ENCODE peak calls at places on chromosomes 16 and 17, in nine cellular contexts. N is GM12865, G is PC-3, U is spleen, K is stomach, O is heart left ventricle, J is esophagus squamous epithelium, S is fibroblast of pulmonary artery, P is astrocyte of the spinal cord. F is an unnamed sample.

GRCh38 chr17:56939869-56940484 is 20.9 kb downstream of the COIL start:
- DNase-seq in N (peak; percentile 73), G (peak; percentile 93), U (no peak), K (no peak), O (no peak), J (no peak), S (peak; percentile 78), P (peak; percentile 57), F (peak; percentile 72)

GRCh38 chr17:77873518-77874302 is 84.8 kb upstream of the TNRC6C start:
- DNase-seq in N (no peak), G (no peak), U (peak; percentile 61), K (no peak), O (peak; percentile 28), J (no peak), S (no peak), P (no peak), F (no peak)

GRCh38 chr16:84040823-84041391 is 1.7 kb downstream of the SLC38A8 start:
- DNase-seq in N (no peak), G (no peak), U (peak; percentile 52), K (no peak), O (peak; percentile 55), J (no peak), S (no peak), P (peak; percentile 21), F (no peak)

GRCh38 chr17:54900457-54901229 is at the start of gene TOM1L1:
- DNase-seq in N (peak; percentile 43), G (peak; percentile 96), U (no peak), K (peak; percentile 90), O (peak; percentile 84), J (no peak), S (peak; percentile 55), P (peak; percentile 55), F (peak; percentile 50)

GRCh38 chr17:16947470-16947869 is 24.4 kb downstream of the TNFRSF13B start:
- DNase-seq in N (peak; percentile 86), G (no peak), U (no peak), K (no peak), O (no peak), J (no peak), S (no peak), P (no peak), F (no peak)

GRCh38 chr17:41524261-41524660 is 3.8 kb downstream of the KRT19 start:
- DNase-seq in N (no peak), G (no peak), U (no peak), K (no peak), O (no peak), J (no peak), S (no peak), P (no peak), F (no peak)

GRCh38 chr16:19700319-19700781 is 17.7 kb downstream of the KNOP1 start:
- DNase-seq in N (no peak), G (peak; percentile 77), U (peak; percentile 28), K (no peak), O (no peak), J (no peak), S (peak; percentile 58), P (peak; percentile 72), F (peak; percentile 81)

GRCh38 chr17:39852239-39852638 is 11.9 kb downstream of the IKZF3 start:
- DNase-seq in N (peak; percentile 46), G (no peak), U (no peak), K (no peak), O (no peak), J (no peak), S (peak; percentile 19), P (no peak), F (no peak)

GRCh38 chr16:75222271-75222783 is 3.5 kb downstream of the CTRB1 start:
- DNase-seq in N (no peak), G (no peak), U (peak; percentile 55), K (no peak), O (no peak), J (no peak), S (no peak), P (no peak), F (no peak)

GRCh38 chr16:2767140-2767731 is 9.8 kb downstream of the ELOB start:
- DNase-seq in N (no peak), G (no peak), U (peak; percentile 73), K (no peak), O (peak; percentile 64), J (no peak), S (no peak), P (no peak), F (no peak)

GRCh38 chr16:2767891-2768290 is 9.2 kb downstream of the ELOB start:
- DNase-seq in N (no peak), G (peak; percentile 21), U (peak; percentile 66), K (no peak), O (peak; percentile 48), J (no peak), S (no peak), P (no peak), F (no peak)

GRCh38 chr16:2769675-2770056 is 7.4 kb downstream of the ELOB start:
- DNase-seq in N (no peak), G (no peak), U (peak; percentile 59), K (peak; percentile 75), O (peak; percentile 41), J (no peak), S (no peak), P (no peak), F (no peak)

GRCh38 chr16:2769100-2769529 is 8.0 kb downstream of the ELOB start:
- DNase-seq in N (no peak), G (no peak), U (peak; percentile 59), K (no peak), O (peak; percentile 42), J (no peak), S (no peak), P (no peak), F (no peak)

GRCh38 chr16:2768403-2769089 is 8.5 kb downstream of the ELOB start:
- DNase-seq in N (no peak), G (no peak), U (peak; percentile 63), K (no peak), O (peak; percentile 54), J (no peak), S (no peak), P (no peak), F (peak; percentile 86)
- TF ChIP-seq CTCF in N (no peak), G (no peak), U (no peak), K (no peak), O (no peak), J (no peak), S (no peak), P (no peak), F (no peak)

GRCh38 chr17:2267354-2267753 is 36.2 kb downstream of the SMG6 start:
- DNase-seq in N (no peak), G (no peak), U (no peak), K (no peak), O (no peak), J (no peak), S (peak; percentile 26), P (no peak), F (no peak)
- H3K4me3 ChIP-seq in N (peak overlapping the region; percentile 20), G (no peak overlapping the region), U (no peak overlapping the region), K (no peak overlapping the region), O (no peak overlapping the region), J (no peak overlapping the region), S (no peak overlapping the region), P (no peak overlapping the region), F (no peak overlapping the region)

DNA sequence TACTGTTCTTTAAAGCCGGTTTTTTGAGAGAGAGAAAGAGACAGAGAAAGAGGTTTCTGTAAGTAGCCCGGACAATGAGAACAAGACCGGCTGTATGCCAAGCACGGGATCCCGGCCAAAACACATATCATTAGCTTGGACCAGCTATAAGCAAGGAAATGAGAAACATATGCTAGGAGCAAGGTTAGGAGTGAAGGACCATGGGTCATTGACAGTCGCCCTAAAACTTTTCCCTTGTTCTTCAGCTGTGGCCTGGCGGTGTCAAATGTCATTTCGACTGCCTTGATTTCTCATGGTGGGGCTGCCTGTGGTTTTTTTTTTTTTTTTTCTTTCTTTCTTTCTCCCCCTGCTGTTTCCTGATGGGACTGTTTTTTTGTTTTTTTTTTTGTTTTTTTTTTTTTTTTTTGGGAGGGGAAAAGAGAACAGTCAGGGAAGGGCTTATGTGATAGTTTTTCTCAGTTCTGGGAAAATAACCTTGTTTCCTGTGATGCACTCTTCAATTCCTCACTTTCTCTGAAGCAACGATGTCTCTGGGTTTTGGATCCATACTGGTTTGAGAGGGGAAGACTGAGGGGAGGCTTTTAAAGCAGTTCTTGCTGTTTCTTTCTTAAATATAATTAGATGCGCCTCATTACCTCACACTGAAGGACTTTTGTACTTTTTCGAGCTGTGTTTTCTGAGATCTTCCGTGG is 124.8 kb upstream of the ZFHX3 start:
- DNase-seq in N (no peak), G (peak; percentile 65), U (no peak), K (peak; percentile 93), O (peak; percentile 88), J (no peak), S (peak; percentile 96), P (peak; percentile 97), F (peak; percentile 95)
- TF ChIP-seq CTCF in N (no peak), G (peak; percentile 5), U (no peak), K (no peak), O (peak; percentile 47), J (peak; percentile 21), S (peak; percentile 51), P (peak; percentile 33), F (peak; percentile 61)

GRCh38 chr17:76092526-76093413 is 10.8 kb downstream of the EXOC7 start:
- DNase-seq in N (no peak), G (no peak), U (peak; percentile 18), K (no peak), O (no peak), J (no peak), S (no peak), P (no peak), F (no peak)
- H3K4me3 ChIP-seq in N (no peak overlapping the region), G (no peak overlapping the region), U (no peak overlapping the region), K (no peak overlapping the region), O (no peak overlapping the region), J (no peak overlapping the region), S (no peak overlapping the region), P (no peak overlapping the region), F (no peak overlapping the region)

DNA sequence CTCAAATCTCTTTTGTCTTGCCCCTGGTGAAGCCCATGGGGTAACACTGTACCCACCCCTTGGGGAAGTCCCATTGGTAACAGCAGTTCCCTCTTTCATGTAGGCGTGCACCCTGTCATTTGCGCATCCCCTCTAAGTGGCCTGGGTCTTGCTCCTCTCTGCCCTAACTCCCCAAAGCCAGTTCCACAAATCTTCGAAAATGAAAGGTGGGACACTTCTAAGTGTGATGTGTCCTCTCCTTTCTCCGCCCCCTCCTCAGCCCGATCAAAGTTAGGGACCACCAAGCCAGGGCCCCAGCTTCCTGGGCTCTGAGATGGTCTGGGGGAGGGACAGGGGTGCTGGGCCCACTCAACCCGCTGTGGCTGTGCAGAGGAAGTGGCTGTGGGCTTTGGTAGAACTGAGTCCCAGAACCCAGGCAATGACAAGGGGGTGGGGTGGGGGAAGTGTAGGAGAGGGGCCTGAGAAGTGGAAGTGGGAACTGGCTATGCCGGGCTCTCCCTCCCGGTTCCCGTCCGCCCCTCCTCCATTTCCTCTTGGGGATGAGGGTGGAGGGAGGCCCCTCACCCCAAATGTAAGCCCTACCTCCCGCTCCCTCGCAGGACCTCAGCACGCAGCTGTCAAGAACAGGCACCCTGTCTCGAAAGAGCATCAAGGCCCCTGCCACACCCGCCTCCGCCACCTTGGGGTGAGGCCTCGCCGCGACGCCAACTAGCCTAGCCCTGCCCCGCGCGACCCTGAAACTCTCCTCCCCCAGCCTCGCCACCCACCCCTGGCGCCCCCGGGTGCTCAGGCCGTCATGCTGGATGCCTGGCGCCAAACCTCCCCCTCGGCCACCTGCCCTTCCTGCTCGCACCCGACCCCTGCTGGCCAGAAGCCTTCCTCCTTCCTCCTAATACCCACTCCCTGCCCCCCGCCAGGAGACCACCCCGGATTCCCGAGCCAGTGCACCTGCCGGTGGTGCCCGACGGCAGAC is 8.7 kb downstream of the ABI3 start:
- DNase-seq in N (peak; percentile 83), G (no peak), U (peak; percentile 92), K (peak; percentile 30), O (peak; percentile 72), J (no peak), S (no peak), P (no peak), F (no peak)
- TF ChIP-seq CTCF in N (peak; percentile 63), G (peak; percentile 51), U (peak; percentile 46), K (no peak), O (no peak), J (no peak), S (peak; percentile 8), P (peak; percentile 28), F (peak; percentile 43)

GRCh38 chr17:81968396-81968745 is 7.4 kb upstream of the NOTUM start:
- DNase-seq in N (no peak), G (no peak), U (no peak), K (no peak), O (no peak), J (no peak), S (no peak), P (no peak), F (no peak)
- H3K4me3 ChIP-seq in N (no peak overlapping the region), G (no peak overlapping the region), U (no peak overlapping the region), K (no peak overlapping the region), O (peak overlapping the region; percentile 1), J (peak overlapping the region; percentile 32), S (no peak overlapping the region), P (no peak overlapping the region), F (no peak overlapping the region)